ENCODE peak calls at places on chromosomes 1 and 21, in five cellular contexts. R is heart left ventricle, Q is thyroid gland, U is body of pancreas, E is stomach. L is an unnamed sample.

GRCh38 chr1:227914801-227915563 is 32.8 kb downstream of the WNT9A start:
- DNase-seq in R (no peak), Q (no peak), U (no peak), E (no peak), L (no peak)

GRCh38 chr1:201495447-201496295 is 11.3 kb downstream of the CSRP1 start:
- DNase-seq in R (peak), Q (peak), U (peak), E (peak), L (peak)

GRCh38 chr1:98763488-98764141 is 102.1 kb downstream of the SNX7 start:
- DNase-seq in R (no peak), Q (no peak), U (no peak), E (no peak), L (no peak)

GRCh38 chr1:7616076-7616833 is 154.8 kb upstream of the VAMP3 start:
- DNase-seq in R (peak), Q (peak), U (peak), E (peak), L (no peak)

GRCh38 chr1:212567676-212568075 is 40.9 kb upstream of the ATF3 start:
- DNase-seq in R (no peak), Q (no peak), U (no peak), E (no peak), L (no peak)

GRCh38 chr1:55876276-55877060 is 661.3 kb upstream of the USP24 start:
- DNase-seq in R (peak), Q (no peak), U (peak), E (no peak), L (no peak)

GRCh38 chr1:2256430-2257244 is 28.5 kb downstream of the SKI start:
- DNase-seq in R (no peak), Q (no peak), U (no peak), E (no peak), L (no peak)

GRCh38 chr21:34243562-34243961 is 120.2 kb upstream of the KCNE2 start:
- DNase-seq in R (no peak), Q (peak), U (peak), E (peak), L (no peak)

GRCh38 chr1:101089608-101090007 is 64.0 kb upstream of the DPH5 start:
- DNase-seq in R (no peak), Q (no peak), U (no peak), E (no peak), L (no peak)

DNA sequence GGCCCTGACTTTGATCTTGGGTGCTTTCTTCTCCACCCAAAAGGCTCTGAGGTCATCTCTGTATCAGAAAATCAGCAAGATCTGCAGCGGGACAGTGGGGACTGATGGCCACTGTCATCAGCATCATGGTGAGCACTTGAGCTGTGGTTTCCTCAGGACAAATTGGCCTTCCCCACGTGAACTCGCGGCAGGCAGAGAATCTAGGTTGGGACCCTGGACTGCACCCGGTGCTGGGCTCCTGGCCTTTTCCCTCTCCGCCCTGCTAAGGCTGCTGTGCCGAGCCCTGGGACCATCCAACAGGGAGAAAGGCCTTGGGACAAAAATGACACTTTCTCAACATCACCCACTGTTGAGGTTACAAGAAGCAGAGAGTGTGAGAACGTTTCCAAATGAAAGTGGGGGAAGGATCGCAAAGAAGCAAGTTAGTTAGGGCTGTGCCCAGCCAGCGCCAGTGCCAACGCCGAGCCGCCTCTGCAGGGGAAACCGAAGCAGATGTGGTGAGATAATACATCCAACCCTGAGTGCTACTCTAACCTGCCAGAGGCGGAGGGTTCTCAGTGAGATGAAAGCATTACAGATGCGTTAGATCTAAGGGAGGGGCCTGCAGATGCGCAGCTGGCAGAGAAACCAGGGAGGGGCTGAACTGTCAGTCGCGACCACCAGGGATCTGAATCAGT is 9.1 kb upstream of the UMODL1 start:
- DNase-seq in R (no peak), Q (no peak), U (no peak), E (no peak), L (no peak)
- H3K4me3 ChIP-seq in R (no peak), Q (no peak), U (no peak), E (no peak), L (no peak)

GRCh38 chr1:234721476-234722266 is 111.7 kb upstream of the IRF2BP2 start:
- DNase-seq in R (peak), Q (peak), U (peak), E (peak), L (no peak)
- TF ChIP-seq POLR2A in R (no peak), Q (peak), U (peak), E (no peak), L (no peak)

DNA sequence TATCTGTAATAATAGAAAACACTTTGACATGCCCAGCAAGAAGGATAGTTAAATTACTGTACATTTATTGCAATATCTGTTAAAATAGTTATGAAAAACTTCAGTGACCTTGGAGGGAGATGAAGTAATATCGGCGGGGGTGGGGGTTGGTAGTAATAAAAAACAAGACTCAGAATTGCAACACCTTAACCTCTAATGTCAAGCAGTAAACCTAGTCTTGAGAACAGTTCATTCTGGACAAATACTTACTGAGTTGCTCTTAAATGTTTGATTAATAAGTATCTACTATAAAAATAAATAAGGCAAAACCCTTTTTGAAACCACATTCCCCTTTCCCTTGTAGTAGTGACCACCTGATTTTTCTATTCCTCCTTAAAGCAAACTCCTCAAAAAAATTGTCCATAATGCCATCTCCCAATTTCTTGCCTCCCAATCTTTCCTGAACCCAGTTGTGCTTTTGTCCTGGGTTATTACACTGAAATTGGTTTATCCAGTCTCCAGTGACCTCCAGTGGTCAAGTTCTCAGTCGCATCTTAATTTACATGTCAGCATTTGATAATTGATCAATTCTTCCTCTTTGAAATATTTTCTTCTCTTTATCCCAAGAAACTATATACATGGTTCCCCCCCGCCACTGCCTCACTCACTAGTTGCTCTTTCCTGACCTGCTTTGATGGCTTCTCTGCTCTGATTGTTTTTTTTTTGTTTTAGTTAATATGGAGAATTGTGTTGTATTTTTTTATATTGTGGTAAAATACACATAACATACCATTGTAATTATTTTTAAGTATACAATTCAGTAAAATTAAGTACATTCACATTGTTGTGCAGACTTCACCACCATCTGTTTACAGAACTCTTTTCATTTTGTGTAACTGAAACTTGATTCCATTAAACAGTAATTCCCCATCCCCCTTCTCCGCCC is 36.8 kb downstream of the RAP1A start:
- DNase-seq in R (no peak), Q (peak), U (peak), E (no peak), L (no peak)
- TF ChIP-seq CTCF in R (peak), Q (peak), U (peak), E (peak), L (no peak)

GRCh38 chr1:15153184-15153841 is at the start of gene TMEM51:
- DNase-seq in R (peak), Q (peak), U (peak), E (peak), L (no peak)

GRCh38 chr1:15153842-15154479 is 414 bp downstream of the TMEM51 start:
- DNase-seq in R (peak), Q (peak), U (peak), E (peak), L (no peak)

GRCh38 chr1:15155191-15155590 is 1.6 kb downstream of the TMEM51 start:
- DNase-seq in R (no peak), Q (no peak), U (no peak), E (no peak), L (no peak)

GRCh38 chr1:15155760-15156743 is 2.5 kb downstream of the TMEM51 start:
- DNase-seq in R (no peak), Q (no peak), U (peak), E (no peak), L (no peak)

DNA sequence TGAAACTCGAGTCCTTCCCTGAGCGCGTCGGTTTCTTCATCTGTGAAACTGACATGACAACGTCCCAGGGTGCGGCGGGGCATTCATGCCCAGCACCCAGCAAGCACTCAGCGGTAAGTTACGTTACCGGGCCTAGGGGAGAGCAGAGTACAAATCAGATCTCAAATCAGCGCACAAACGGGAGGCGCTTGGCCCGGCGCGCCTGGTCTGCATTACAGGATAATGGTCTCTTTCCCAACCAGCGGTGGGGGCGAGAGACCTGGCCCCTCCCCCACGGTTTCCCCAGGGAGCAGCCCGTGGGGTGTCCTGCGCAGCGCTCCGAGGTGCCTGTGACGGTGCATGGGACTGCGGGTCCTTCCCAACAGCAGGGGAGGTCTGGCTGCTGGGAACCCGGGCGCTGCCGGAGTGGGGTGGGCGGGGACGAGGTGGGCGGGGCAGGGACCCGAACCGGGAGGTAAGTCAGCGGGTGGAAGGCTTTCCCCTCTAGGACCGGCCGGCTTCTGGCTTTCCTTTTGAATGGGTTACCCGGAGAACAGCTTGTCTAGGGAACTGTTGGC is 1.0 kb downstream of the TMEM51 start:
- DNase-seq in R (peak), Q (peak), U (peak), E (peak), L (no peak)
- H3K4me3 ChIP-seq in R (peak), Q (peak), U (peak), E (peak), L (no peak)